ENCODE peak calls at places on chromosomes 2 and 18, in ten cellular contexts. One of them, this sample, is unnamed.
A peak's percentile ranks its signal among the peaks of the same experiment; 100 is the strongest.

GRCh38 chr2:239673641-239674040 is 272.8 kb upstream of the HDAC4 start:
- DNase-seq in type B pancreatic cell: no peak
- DNase-seq in upper lobe of right lung: peak; percentile 43
- DNase-seq in mammary epithelial cell: no peak
- DNase-seq in AG04450: no peak
- DNase-seq in thoracic aorta: no peak
- DNase-seq in cardiac fibroblast: no peak
- DNase-seq in lower lobe of right lung: no peak
- DNase-seq in HFFc6: no peak
- DNase-seq in GM13977: no peak
- DNase-seq in this sample: no peak

GRCh38 chr2:194559964-194560363 is 1097.1 kb upstream of the SLC39A10 start:
- DNase-seq in type B pancreatic cell: no peak
- DNase-seq in upper lobe of right lung: no peak
- DNase-seq in mammary epithelial cell: no peak
- DNase-seq in AG04450: no peak
- DNase-seq in thoracic aorta: no peak
- DNase-seq in cardiac fibroblast: no peak
- DNase-seq in lower lobe of right lung: no peak
- DNase-seq in HFFc6: no peak
- DNase-seq in GM13977: no peak
- DNase-seq in this sample: no peak

GRCh38 chr2:40488927-40489677 is 37.2 kb upstream of the SLC8A1 start:
- DNase-seq in type B pancreatic cell: no peak
- DNase-seq in upper lobe of right lung: no peak
- DNase-seq in mammary epithelial cell: peak; percentile 30
- DNase-seq in AG04450: no peak
- DNase-seq in thoracic aorta: no peak
- DNase-seq in cardiac fibroblast: peak; percentile 56
- DNase-seq in lower lobe of right lung: no peak
- DNase-seq in HFFc6: peak; percentile 25
- DNase-seq in GM13977: no peak
- DNase-seq in this sample: no peak

GRCh38 chr2:224780096-224780495 is 63.9 kb upstream of the CCDC195 start:
- DNase-seq in type B pancreatic cell: no peak
- DNase-seq in upper lobe of right lung: no peak
- DNase-seq in mammary epithelial cell: no peak
- DNase-seq in AG04450: no peak
- DNase-seq in thoracic aorta: no peak
- DNase-seq in cardiac fibroblast: no peak
- DNase-seq in lower lobe of right lung: no peak
- DNase-seq in HFFc6: no peak
- DNase-seq in GM13977: no peak
- DNase-seq in this sample: no peak

GRCh38 chr2:172079416-172079815 is 5.9 kb upstream of the DLX1 start:
- DNase-seq in type B pancreatic cell: no peak
- DNase-seq in upper lobe of right lung: no peak
- DNase-seq in mammary epithelial cell: no peak
- DNase-seq in AG04450: no peak
- DNase-seq in thoracic aorta: no peak
- DNase-seq in cardiac fibroblast: no peak
- DNase-seq in lower lobe of right lung: no peak
- DNase-seq in HFFc6: no peak
- DNase-seq in GM13977: no peak
- DNase-seq in this sample: no peak

GRCh38 chr18:51235011-51235789 is 37.7 kb upstream of the MEX3C start:
- DNase-seq in type B pancreatic cell: no peak
- DNase-seq in upper lobe of right lung: no peak
- DNase-seq in mammary epithelial cell: peak; percentile 67
- DNase-seq in AG04450: no peak
- DNase-seq in thoracic aorta: no peak
- DNase-seq in cardiac fibroblast: peak; percentile 62
- DNase-seq in lower lobe of right lung: no peak
- DNase-seq in HFFc6: no peak
- DNase-seq in GM13977: peak; percentile 23
- DNase-seq in this sample: no peak

GRCh38 chr18:77062518-77063003 is 70.0 kb downstream of the MBP start:
- DNase-seq in type B pancreatic cell: no peak
- DNase-seq in upper lobe of right lung: no peak
- DNase-seq in mammary epithelial cell: no peak
- DNase-seq in AG04450: peak; percentile 21
- DNase-seq in thoracic aorta: no peak
- DNase-seq in cardiac fibroblast: peak; percentile 95
- DNase-seq in lower lobe of right lung: no peak
- DNase-seq in HFFc6: no peak
- DNase-seq in GM13977: peak; percentile 56
- DNase-seq in this sample: no peak

GRCh38 chr18:36025025-36025424 is 42.3 kb downstream of the RPRD1A start:
- DNase-seq in type B pancreatic cell: no peak
- DNase-seq in upper lobe of right lung: no peak
- DNase-seq in mammary epithelial cell: peak; percentile 11
- DNase-seq in AG04450: peak; percentile 11
- DNase-seq in thoracic aorta: no peak
- DNase-seq in cardiac fibroblast: peak; percentile 66
- DNase-seq in lower lobe of right lung: no peak
- DNase-seq in HFFc6: peak; percentile 7
- DNase-seq in GM13977: no peak
- DNase-seq in this sample: no peak

GRCh38 chr2:222353998-222354397 is 55.2 kb upstream of the PAX3 start:
- DNase-seq in type B pancreatic cell: no peak
- DNase-seq in upper lobe of right lung: no peak
- DNase-seq in mammary epithelial cell: no peak
- DNase-seq in AG04450: no peak
- DNase-seq in thoracic aorta: no peak
- DNase-seq in cardiac fibroblast: no peak
- DNase-seq in lower lobe of right lung: no peak
- DNase-seq in HFFc6: no peak
- DNase-seq in GM13977: no peak
- DNase-seq in this sample: no peak

GRCh38 chr18:34322365-34323289 is 97.9 kb upstream of the NOL4 start:
- DNase-seq in type B pancreatic cell: no peak
- DNase-seq in upper lobe of right lung: peak; percentile 66
- DNase-seq in mammary epithelial cell: peak; percentile 21
- DNase-seq in AG04450: peak; percentile 8
- DNase-seq in thoracic aorta: no peak
- DNase-seq in cardiac fibroblast: peak; percentile 56
- DNase-seq in lower lobe of right lung: peak; percentile 52
- DNase-seq in HFFc6: no peak
- DNase-seq in GM13977: peak; percentile 19
- DNase-seq in this sample: no peak

GRCh38 chr18:10089881-10090280 is 176.1 kb downstream of the VAPA start:
- DNase-seq in type B pancreatic cell: no peak
- DNase-seq in upper lobe of right lung: no peak
- DNase-seq in mammary epithelial cell: no peak
- DNase-seq in AG04450: no peak
- DNase-seq in thoracic aorta: no peak
- DNase-seq in cardiac fibroblast: no peak
- DNase-seq in lower lobe of right lung: no peak
- DNase-seq in HFFc6: no peak
- DNase-seq in GM13977: no peak
- DNase-seq in this sample: no peak

GRCh38 chr2:2524340-2524941 is 193.4 kb upstream of the MYT1L start:
- DNase-seq in type B pancreatic cell: no peak
- DNase-seq in upper lobe of right lung: no peak
- DNase-seq in mammary epithelial cell: no peak
- DNase-seq in AG04450: no peak
- DNase-seq in thoracic aorta: no peak
- DNase-seq in cardiac fibroblast: no peak
- DNase-seq in lower lobe of right lung: no peak
- DNase-seq in HFFc6: no peak
- DNase-seq in GM13977: no peak
- DNase-seq in this sample: no peak

GRCh38 chr2:11710632-11711381 is 35.6 kb upstream of the LPIN1 start:
- DNase-seq in type B pancreatic cell: no peak
- DNase-seq in upper lobe of right lung: no peak
- DNase-seq in mammary epithelial cell: no peak
- DNase-seq in AG04450: no peak
- DNase-seq in thoracic aorta: no peak
- DNase-seq in cardiac fibroblast: peak; percentile 56
- DNase-seq in lower lobe of right lung: no peak
- DNase-seq in HFFc6: no peak
- DNase-seq in GM13977: no peak
- DNase-seq in this sample: no peak

GRCh38 chr2:37287966-37288365 is 36.7 kb downstream of the PRKD3 start:
- DNase-seq in type B pancreatic cell: no peak
- DNase-seq in upper lobe of right lung: no peak
- DNase-seq in mammary epithelial cell: no peak
- DNase-seq in AG04450: no peak
- DNase-seq in thoracic aorta: no peak
- DNase-seq in cardiac fibroblast: no peak
- DNase-seq in lower lobe of right lung: no peak
- DNase-seq in HFFc6: no peak
- DNase-seq in GM13977: peak; percentile 35
- DNase-seq in this sample: no peak

GRCh38 chr2:8649718-8650117 is 32.1 kb upstream of the ID2 start:
- DNase-seq in type B pancreatic cell: no peak
- DNase-seq in upper lobe of right lung: no peak
- DNase-seq in mammary epithelial cell: no peak
- DNase-seq in AG04450: no peak
- DNase-seq in thoracic aorta: no peak
- DNase-seq in cardiac fibroblast: no peak
- DNase-seq in lower lobe of right lung: no peak
- DNase-seq in HFFc6: no peak
- DNase-seq in GM13977: no peak
- DNase-seq in this sample: no peak

GRCh38 chr18:39571511-39571910 is 2005.9 kb upstream of the CELF4 start:
- DNase-seq in type B pancreatic cell: no peak
- DNase-seq in upper lobe of right lung: no peak
- DNase-seq in mammary epithelial cell: no peak
- DNase-seq in AG04450: no peak
- DNase-seq in thoracic aorta: no peak
- DNase-seq in cardiac fibroblast: peak; percentile 48
- DNase-seq in lower lobe of right lung: no peak
- DNase-seq in HFFc6: peak; percentile 13
- DNase-seq in GM13977: peak; percentile 18
- DNase-seq in this sample: no peak
- TF ChIP-seq CTCF in type B pancreatic cell: peak; percentile 72
- TF ChIP-seq CTCF in upper lobe of right lung: peak; percentile 52
- TF ChIP-seq CTCF in mammary epithelial cell: peak; percentile 47
- TF ChIP-seq CTCF in AG04450: peak; percentile 52
- TF ChIP-seq CTCF in thoracic aorta: no peak
- TF ChIP-seq CTCF in cardiac fibroblast: peak; percentile 28
- TF ChIP-seq CTCF in lower lobe of right lung: peak; percentile 40
- TF ChIP-seq CTCF in HFFc6: peak; percentile 85
- TF ChIP-seq CTCF in GM13977: peak; percentile 49
- TF ChIP-seq CTCF in this sample: peak; percentile 74

DNA sequence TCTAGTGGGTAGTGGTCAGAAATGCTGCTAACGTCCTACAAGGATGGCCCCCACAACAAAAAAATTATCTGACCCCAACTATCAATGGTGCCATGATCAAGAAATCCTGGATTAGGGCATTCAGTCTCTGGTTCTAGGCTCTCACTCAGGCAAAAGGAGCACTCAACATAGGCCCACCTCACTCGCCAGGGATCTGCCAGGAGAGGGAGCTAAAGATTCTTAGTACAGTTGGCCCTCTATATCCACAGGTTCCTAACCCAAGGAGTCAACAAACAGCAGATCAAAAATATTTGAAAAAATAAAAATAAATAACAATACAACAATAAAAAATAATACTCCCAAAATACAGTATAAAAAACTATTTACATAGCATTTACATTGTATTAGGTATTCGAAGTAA is 10.0 kb downstream of the SLC4A5 start:
- DNase-seq in type B pancreatic cell: no peak
- DNase-seq in upper lobe of right lung: no peak
- DNase-seq in mammary epithelial cell: peak; percentile 38
- DNase-seq in AG04450: peak; percentile 3
- DNase-seq in thoracic aorta: no peak
- DNase-seq in cardiac fibroblast: peak; percentile 66
- DNase-seq in lower lobe of right lung: no peak
- DNase-seq in HFFc6: peak; percentile 20
- DNase-seq in GM13977: no peak
- DNase-seq in this sample: no peak
- TF ChIP-seq CTCF in type B pancreatic cell: peak; percentile 51
- TF ChIP-seq CTCF in upper lobe of right lung: peak; percentile 13
- TF ChIP-seq CTCF in mammary epithelial cell: peak; percentile 64
- TF ChIP-seq CTCF in AG04450: peak; percentile 69
- TF ChIP-seq CTCF in thoracic aorta: no peak
- TF ChIP-seq CTCF in cardiac fibroblast: peak; percentile 65
- TF ChIP-seq CTCF in lower lobe of right lung: peak; percentile 17
- TF ChIP-seq CTCF in HFFc6: peak; percentile 74
- TF ChIP-seq CTCF in GM13977: peak; percentile 54
- TF ChIP-seq CTCF in this sample: peak; percentile 70

GRCh38 chr2:241641631-241642030 is 4.1 kb downstream of the ATG4B start:
- DNase-seq in type B pancreatic cell: no peak
- DNase-seq in upper lobe of right lung: no peak
- DNase-seq in mammary epithelial cell: no peak
- DNase-seq in AG04450: no peak
- DNase-seq in thoracic aorta: no peak
- DNase-seq in cardiac fibroblast: no peak
- DNase-seq in lower lobe of right lung: no peak
- DNase-seq in HFFc6: no peak
- DNase-seq in GM13977: no peak
- DNase-seq in this sample: no peak
- TF ChIP-seq CTCF in type B pancreatic cell: no peak
- TF ChIP-seq CTCF in upper lobe of right lung: no peak
- TF ChIP-seq CTCF in mammary epithelial cell: no peak
- TF ChIP-seq CTCF in AG04450: no peak
- TF ChIP-seq CTCF in thoracic aorta: no peak
- TF ChIP-seq CTCF in cardiac fibroblast: no peak
- TF ChIP-seq CTCF in lower lobe of right lung: no peak
- TF ChIP-seq CTCF in HFFc6: no peak
- TF ChIP-seq CTCF in GM13977: no peak
- TF ChIP-seq CTCF in this sample: no peak

DNA sequence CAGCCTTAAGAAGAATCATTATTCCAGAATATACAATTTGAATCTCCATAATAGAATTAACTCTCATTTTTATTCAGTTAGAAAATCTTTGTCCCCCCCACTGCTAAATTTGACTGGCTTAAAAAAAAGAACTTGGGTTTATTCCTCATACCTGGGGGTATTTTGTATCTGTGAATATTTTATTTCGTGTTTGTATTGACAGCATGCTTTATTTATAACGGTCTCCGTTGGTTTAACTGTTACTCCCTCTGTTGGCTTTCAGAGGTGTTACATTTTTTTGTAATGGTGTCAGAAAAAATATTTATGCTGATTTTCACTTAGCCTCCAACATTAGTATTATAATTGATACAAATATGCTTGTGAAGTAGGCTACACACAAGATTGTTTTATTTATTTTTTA is 109.1 kb downstream of the HAUS1 start:
- DNase-seq in type B pancreatic cell: no peak
- DNase-seq in upper lobe of right lung: no peak
- DNase-seq in mammary epithelial cell: no peak
- DNase-seq in AG04450: no peak
- DNase-seq in thoracic aorta: no peak
- DNase-seq in cardiac fibroblast: peak; percentile 44
- DNase-seq in lower lobe of right lung: no peak
- DNase-seq in HFFc6: no peak
- DNase-seq in GM13977: peak; percentile 34
- DNase-seq in this sample: no peak
- TF ChIP-seq CTCF in type B pancreatic cell: peak; percentile 70
- TF ChIP-seq CTCF in upper lobe of right lung: peak; percentile 38
- TF ChIP-seq CTCF in mammary epithelial cell: peak; percentile 59
- TF ChIP-seq CTCF in AG04450: peak; percentile 38
- TF ChIP-seq CTCF in thoracic aorta: no peak
- TF ChIP-seq CTCF in cardiac fibroblast: peak; percentile 45
- TF ChIP-seq CTCF in lower lobe of right lung: peak; percentile 22
- TF ChIP-seq CTCF in HFFc6: peak; percentile 66
- TF ChIP-seq CTCF in GM13977: peak; percentile 43
- TF ChIP-seq CTCF in this sample: peak; percentile 74

This sample was measured in chondrocyte.